ENCODE peak calls at places on chromosomes 13 and 19, in six cellular contexts. One of them, this sample, is unnamed. For H3K4me1, the result is how much of the 10 kb centered on the place peaks cover.

GRCh38 chr19:33293255-33294057 is 8.9 kb downstream of the CEBPA start:
- DNase-seq in GM23338: no peak
- DNase-seq in endothelial cell of umbilical vein: no peak
- DNase-seq in breast epithelium: no peak
- DNase-seq in transverse colon: peak
- DNase-seq in K562: no peak
- DNase-seq in this sample: peak

GRCh38 chr13:75761373-75761772 is 125.2 kb downstream of the LMO7 start:
- DNase-seq in GM23338: no peak
- DNase-seq in endothelial cell of umbilical vein: no peak
- DNase-seq in breast epithelium: no peak
- DNase-seq in transverse colon: no peak
- DNase-seq in K562: no peak
- DNase-seq in this sample: no peak

GRCh38 chr19:9565900-9566705 is 18.2 kb downstream of the ZNF121 start:
- DNase-seq in GM23338: peak
- DNase-seq in breast epithelium: no peak
- DNase-seq in endothelial cell of umbilical vein: no peak
- DNase-seq in K562: no peak
- DNase-seq in transverse colon: no peak
- DNase-seq in this sample: no peak

GRCh38 chr13:99320693-99321481 is 13.7 kb upstream of the GPR183 start:
- DNase-seq in breast epithelium: no peak
- DNase-seq in K562: no peak
- DNase-seq in transverse colon: no peak
- DNase-seq in GM23338: no peak
- DNase-seq in endothelial cell of umbilical vein: peak
- DNase-seq in this sample: no peak

GRCh38 chr13:113935081-113935511 is 38.8 kb downstream of the C13orf46 start:
- DNase-seq in endothelial cell of umbilical vein: no peak
- DNase-seq in GM23338: peak
- DNase-seq in transverse colon: no peak
- DNase-seq in K562: no peak
- DNase-seq in breast epithelium: no peak
- DNase-seq in this sample: peak

GRCh38 chr13:112227031-112227430 is 149.1 kb upstream of the SPACA7 start:
- DNase-seq in breast epithelium: no peak
- DNase-seq in K562: no peak
- DNase-seq in GM23338: no peak
- DNase-seq in endothelial cell of umbilical vein: no peak
- DNase-seq in transverse colon: no peak
- DNase-seq in this sample: peak

GRCh38 chr19:30666301-30666803 is 294.2 kb downstream of the ZNF536 start:
- DNase-seq in GM23338: peak
- DNase-seq in transverse colon: peak
- DNase-seq in breast epithelium: no peak
- DNase-seq in endothelial cell of umbilical vein: peak
- DNase-seq in K562: peak
- DNase-seq in this sample: peak

GRCh38 chr13:112888238-112889111 is 80.5 kb upstream of the MCF2L start:
- DNase-seq in breast epithelium: no peak
- DNase-seq in GM23338: no peak
- DNase-seq in transverse colon: no peak
- DNase-seq in K562: peak
- DNase-seq in endothelial cell of umbilical vein: no peak
- DNase-seq in this sample: peak

GRCh38 chr19:6564393-6564792 is 26.6 kb downstream of the CD70 start:
- DNase-seq in endothelial cell of umbilical vein: peak
- DNase-seq in K562: peak
- DNase-seq in breast epithelium: no peak
- DNase-seq in GM23338: peak
- DNase-seq in transverse colon: no peak
- DNase-seq in this sample: no peak

GRCh38 chr19:44626067-44626624 is 12.8 kb downstream of the IGSF23 start:
- DNase-seq in breast epithelium: peak
- DNase-seq in GM23338: no peak
- DNase-seq in endothelial cell of umbilical vein: peak
- DNase-seq in K562: no peak
- DNase-seq in transverse colon: no peak
- DNase-seq in this sample: no peak

GRCh38 chr13:113152894-113153809 is 5.3 kb upstream of the PROZ start:
- DNase-seq in breast epithelium: peak
- DNase-seq in K562: peak
- DNase-seq in GM23338: peak
- DNase-seq in transverse colon: peak
- DNase-seq in endothelial cell of umbilical vein: no peak
- DNase-seq in this sample: peak

GRCh38 chr19:41373993-41374392 is 2.3 kb upstream of the TMEM91 start:
- DNase-seq in transverse colon: peak
- DNase-seq in GM23338: no peak
- DNase-seq in endothelial cell of umbilical vein: peak
- DNase-seq in breast epithelium: no peak
- DNase-seq in K562: no peak
- DNase-seq in this sample: no peak

GRCh38 chr19:40279761-40280607 is 5.2 kb downstream of the AKT2 start:
- DNase-seq in endothelial cell of umbilical vein: no peak
- DNase-seq in K562: no peak
- DNase-seq in breast epithelium: no peak
- DNase-seq in transverse colon: no peak
- DNase-seq in GM23338: no peak
- DNase-seq in this sample: peak

GRCh38 chr13:91767681-91768080 is 369.3 kb downstream of the GPC5 start:
- DNase-seq in transverse colon: no peak
- DNase-seq in breast epithelium: no peak
- DNase-seq in K562: no peak
- DNase-seq in endothelial cell of umbilical vein: no peak
- DNase-seq in GM23338: no peak
- DNase-seq in this sample: no peak

GRCh38 chr19:48897181-48897580 is 1.4 kb downstream of the TULP2 start:
- DNase-seq in breast epithelium: no peak
- DNase-seq in GM23338: no peak
- DNase-seq in K562: no peak
- DNase-seq in endothelial cell of umbilical vein: no peak
- DNase-seq in transverse colon: no peak
- DNase-seq in this sample: no peak

GRCh38 chr19:29690842-29691241 is 24.2 kb downstream of the C19orf12 start:
- DNase-seq in transverse colon: no peak
- DNase-seq in GM23338: peak
- DNase-seq in K562: peak
- DNase-seq in endothelial cell of umbilical vein: peak
- DNase-seq in breast epithelium: no peak
- DNase-seq in this sample: peak

GRCh38 chr13:37047846-37048245 is 11.6 kb downstream of the SUPT20H start:
- DNase-seq in breast epithelium: no peak
- DNase-seq in K562: no peak
- DNase-seq in endothelial cell of umbilical vein: no peak
- DNase-seq in transverse colon: no peak
- DNase-seq in GM23338: no peak
- DNase-seq in this sample: no peak

GRCh38 chr13:50156140-50156539 is 140.9 kb downstream of the KCNRG start:
- DNase-seq in breast epithelium: no peak
- DNase-seq in K562: no peak
- DNase-seq in endothelial cell of umbilical vein: no peak
- DNase-seq in GM23338: no peak
- DNase-seq in transverse colon: no peak
- DNase-seq in this sample: no peak

GRCh38 chr19:53158119-53158656 is 665 bp downstream of the ZNF347 start:
- DNase-seq in transverse colon: peak
- DNase-seq in breast epithelium: peak
- DNase-seq in endothelial cell of umbilical vein: peak
- DNase-seq in GM23338: peak
- DNase-seq in K562: peak
- DNase-seq in this sample: peak

GRCh38 chr13:114019367-114019766 is 45.5 kb upstream of the C13orf46 start:
- DNase-seq in K562: peak
- DNase-seq in breast epithelium: no peak
- DNase-seq in GM23338: peak
- DNase-seq in transverse colon: no peak
- DNase-seq in endothelial cell of umbilical vein: no peak
- DNase-seq in this sample: no peak

GRCh38 chr13:20546559-20546958 is 20.4 kb upstream of the IFT88 start:
- DNase-seq in breast epithelium: no peak
- DNase-seq in endothelial cell of umbilical vein: no peak
- DNase-seq in transverse colon: no peak
- DNase-seq in GM23338: no peak
- DNase-seq in K562: no peak
- DNase-seq in this sample: no peak

GRCh38 chr19:17954401-17954800 is 12.5 kb upstream of the KCNN1 start:
- DNase-seq in transverse colon: no peak
- DNase-seq in endothelial cell of umbilical vein: no peak
- DNase-seq in GM23338: no peak
- DNase-seq in K562: no peak
- DNase-seq in breast epithelium: no peak
- DNase-seq in this sample: no peak

GRCh38 chr19:17953316-17953801 is 13.5 kb upstream of the KCNN1 start:
- DNase-seq in breast epithelium: no peak
- DNase-seq in GM23338: no peak
- DNase-seq in endothelial cell of umbilical vein: no peak
- DNase-seq in K562: no peak
- DNase-seq in transverse colon: no peak
- DNase-seq in this sample: no peak

GRCh38 chr19:17953869-17954268 is 13.0 kb upstream of the KCNN1 start:
- DNase-seq in endothelial cell of umbilical vein: no peak
- DNase-seq in breast epithelium: no peak
- DNase-seq in GM23338: no peak
- DNase-seq in K562: peak
- DNase-seq in transverse colon: no peak
- DNase-seq in this sample: no peak

GRCh38 chr19:17957149-17957849 is 9.6 kb upstream of the KCNN1 start:
- DNase-seq in transverse colon: no peak
- DNase-seq in endothelial cell of umbilical vein: no peak
- DNase-seq in K562: no peak
- DNase-seq in breast epithelium: no peak
- DNase-seq in GM23338: no peak
- DNase-seq in this sample: no peak

GRCh38 chr19:17957887-17958286 is 9.0 kb upstream of the KCNN1 start:
- DNase-seq in endothelial cell of umbilical vein: no peak
- DNase-seq in GM23338: no peak
- DNase-seq in breast epithelium: no peak
- DNase-seq in transverse colon: no peak
- DNase-seq in K562: no peak
- DNase-seq in this sample: no peak
- TF ChIP-seq POLR2AphosphoS5 in endothelial cell of umbilical vein: no peak
- TF ChIP-seq POLR2AphosphoS5 in GM23338: no peak
- TF ChIP-seq POLR2AphosphoS5 in breast epithelium: no peak
- TF ChIP-seq POLR2AphosphoS5 in transverse colon: no peak
- TF ChIP-seq POLR2AphosphoS5 in K562: no peak
- TF ChIP-seq POLR2AphosphoS5 in this sample: no peak

DNA sequence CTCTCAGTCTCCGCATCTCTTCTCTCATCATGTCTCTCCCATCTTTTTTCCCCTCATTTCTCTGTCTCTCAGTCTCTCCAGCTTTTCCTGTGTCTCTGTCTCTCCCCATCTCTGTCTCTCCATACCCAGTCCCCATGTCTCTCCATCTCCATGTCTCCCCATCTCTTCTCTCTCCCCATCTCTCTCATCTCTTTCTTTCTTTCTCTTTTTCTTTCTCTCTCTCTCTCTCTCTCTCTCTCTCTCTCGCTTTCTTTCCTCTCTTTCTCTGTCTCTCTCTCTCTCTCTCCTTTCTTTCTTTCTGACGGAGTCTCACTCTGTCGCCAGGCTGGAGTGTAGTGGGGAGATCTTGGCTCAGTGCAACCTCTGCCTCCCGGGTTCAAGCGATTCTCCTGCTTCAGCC is 12.6 kb upstream of the NFIX start:
- DNase-seq in transverse colon: no peak
- DNase-seq in breast epithelium: no peak
- DNase-seq in endothelial cell of umbilical vein: no peak
- DNase-seq in K562: no peak
- DNase-seq in GM23338: no peak
- DNase-seq in this sample: no peak
- H3K4me1 ChIP-seq in transverse colon: under half
- H3K4me1 ChIP-seq in breast epithelium: under half
- H3K4me1 ChIP-seq in endothelial cell of umbilical vein: under half
- H3K4me1 ChIP-seq in K562: under half
- H3K4me1 ChIP-seq in GM23338: under half
- H3K4me1 ChIP-seq in this sample: under half

GRCh38 chr13:48831248-48831647 is 144.5 kb upstream of the FNDC3A start:
- DNase-seq in endothelial cell of umbilical vein: no peak
- DNase-seq in K562: no peak
- DNase-seq in transverse colon: no peak
- DNase-seq in breast epithelium: no peak
- DNase-seq in GM23338: no peak
- DNase-seq in this sample: no peak
- TF ChIP-seq POLR2AphosphoS5 in endothelial cell of umbilical vein: no peak
- TF ChIP-seq POLR2AphosphoS5 in K562: no peak
- TF ChIP-seq POLR2AphosphoS5 in transverse colon: no peak
- TF ChIP-seq POLR2AphosphoS5 in breast epithelium: no peak
- TF ChIP-seq POLR2AphosphoS5 in GM23338: no peak
- TF ChIP-seq POLR2AphosphoS5 in this sample: no peak

GRCh38 chr13:90498816-90499215 is 848.7 kb upstream of the MIR17HG start:
- DNase-seq in GM23338: no peak
- DNase-seq in breast epithelium: no peak
- DNase-seq in transverse colon: no peak
- DNase-seq in endothelial cell of umbilical vein: no peak
- DNase-seq in K562: no peak
- DNase-seq in this sample: no peak

GRCh38 chr13:90502143-90502542 is 845.3 kb upstream of the MIR17HG start:
- DNase-seq in GM23338: no peak
- DNase-seq in K562: no peak
- DNase-seq in endothelial cell of umbilical vein: no peak
- DNase-seq in transverse colon: no peak
- DNase-seq in breast epithelium: no peak
- DNase-seq in this sample: no peak

GRCh38 chr13:90500569-90500968 is 846.9 kb upstream of the MIR17HG start:
- DNase-seq in endothelial cell of umbilical vein: no peak
- DNase-seq in K562: no peak
- DNase-seq in transverse colon: no peak
- DNase-seq in breast epithelium: no peak
- DNase-seq in GM23338: no peak
- DNase-seq in this sample: no peak

GRCh38 chr13:90498096-90498495 is 849.4 kb upstream of the MIR17HG start:
- DNase-seq in breast epithelium: no peak
- DNase-seq in K562: no peak
- DNase-seq in endothelial cell of umbilical vein: no peak
- DNase-seq in GM23338: no peak
- DNase-seq in transverse colon: no peak
- DNase-seq in this sample: no peak

DNA sequence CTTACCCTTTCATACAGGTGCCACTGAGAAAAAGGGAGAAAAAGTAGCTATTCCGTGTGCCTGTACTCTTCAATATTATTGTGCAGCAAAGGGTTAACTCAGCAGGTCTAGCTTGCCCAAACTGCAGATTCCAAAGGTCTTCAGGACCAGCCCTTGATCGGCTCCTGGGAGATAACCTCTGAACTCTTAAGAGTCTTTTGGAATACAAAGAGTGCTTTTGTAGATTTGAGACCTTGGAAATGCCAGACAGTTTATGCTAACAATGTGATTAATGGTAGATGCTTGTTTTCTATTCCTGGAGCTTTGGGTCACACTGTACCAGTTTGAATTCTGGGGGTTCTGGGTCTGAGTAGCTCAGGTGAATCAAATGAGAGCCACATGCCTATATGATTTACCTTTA is 844.7 kb upstream of the MIR17HG start:
- DNase-seq in endothelial cell of umbilical vein: no peak
- DNase-seq in transverse colon: no peak
- DNase-seq in breast epithelium: no peak
- DNase-seq in GM23338: no peak
- DNase-seq in K562: no peak
- DNase-seq in this sample: no peak
- H3K4me1 ChIP-seq in endothelial cell of umbilical vein: under half
- H3K4me1 ChIP-seq in transverse colon: under half
- H3K4me1 ChIP-seq in breast epithelium: under half
- H3K4me1 ChIP-seq in GM23338: under half
- H3K4me1 ChIP-seq in K562: under half
- H3K4me1 ChIP-seq in this sample: under half

This sample was measured in spleen.